ENCODE peak calls at places on chromosome 11, in six cellular contexts. T is A549, L is GM12878, E is HepG2, A is K562, M is endothelial cell of umbilical vein. C is an unnamed sample.

GRCh38 chr11:3152471-3153110 is 12.5 kb downstream of the OSBPL5 start:
- DNase-seq in L (no peak), E (no peak), A (no peak), T (no peak), M (no peak), C (no peak)

GRCh38 chr11:2222479-2222878 is 47.9 kb downstream of the ASCL2 start:
- DNase-seq in E (no peak), T (no peak), M (no peak), A (no peak), L (no peak), C (no peak)

GRCh38 chr11:76962583-76963416 is 71.4 kb upstream of the B3GNT6 start:
- DNase-seq in L (peak), E (peak), M (no peak), A (no peak), T (no peak), C (peak)

GRCh38 chr11:76839326-76839725 is 21.4 kb upstream of the ACER3 start:
- DNase-seq in E (no peak), A (no peak), T (no peak), L (no peak), M (peak), C (peak)

GRCh38 chr11:19701421-19701820 is 11.2 kb upstream of the NAV2 start:
- DNase-seq in A (no peak), E (no peak), L (no peak), M (no peak), T (no peak), C (no peak)

GRCh38 chr11:134049303-134049702 is 19.6 kb upstream of the JAM3 start:
- DNase-seq in T (no peak), E (no peak), A (no peak), L (no peak), M (no peak), C (no peak)

GRCh38 chr11:117814766-117815261 is 9.7 kb downstream of the FXYD2 start:
- DNase-seq in E (peak), M (no peak), T (peak), L (peak), A (no peak), C (peak)

GRCh38 chr11:107017433-107018227 is 646 bp downstream of the GUCY1A2 start:
- DNase-seq in A (peak), T (peak), M (peak), E (peak), L (no peak), C (no peak)

GRCh38 chr11:100964400-100964799 is 165.2 kb downstream of the PGR start:
- DNase-seq in M (no peak), E (no peak), T (no peak), A (no peak), L (no peak), C (no peak)

GRCh38 chr11:76186776-76187279 is 19.5 kb downstream of the WNT11 start:
- DNase-seq in E (no peak), T (no peak), M (no peak), L (no peak), A (no peak), C (no peak)

GRCh38 chr11:74169736-74170458 is 905 bp downstream of the C2CD3 start:
- DNase-seq in A (no peak), L (no peak), M (peak), T (no peak), E (no peak), C (peak)

GRCh38 chr11:12585861-12586260 is 88.4 kb upstream of the TEAD1 start:
- DNase-seq in L (no peak), M (no peak), A (no peak), E (no peak), T (no peak), C (no peak)

GRCh38 chr11:10658621-10659338 is 34.8 kb downstream of the IRAG1 start:
- DNase-seq in L (no peak), T (no peak), A (no peak), E (no peak), M (no peak), C (no peak)

GRCh38 chr11:28793282-28793738 is 685.1 kb downstream of the METTL15 start:
- DNase-seq in A (no peak), L (no peak), T (no peak), M (no peak), E (no peak), C (no peak)

GRCh38 chr11:119094816-119095065 is 6.9 kb downstream of the DPAGT1 start:
- DNase-seq in A (no peak), E (peak), T (no peak), L (no peak), M (peak), C (peak)

GRCh38 chr11:11483622-11484021 is 130.6 kb upstream of the CSNK2A3 start:
- DNase-seq in T (no peak), M (no peak), A (no peak), L (no peak), E (no peak), C (no peak)

GRCh38 chr11:1150095-1150494 is 7.7 kb upstream of the MUC5AC start:
- DNase-seq in M (no peak), L (no peak), T (no peak), A (no peak), E (no peak), C (no peak)

GRCh38 chr11:75553889-75554257 is 8.2 kb upstream of the SERPINH1 start:
- DNase-seq in M (no peak), E (no peak), T (no peak), L (no peak), A (no peak), C (no peak)

GRCh38 chr11:23556163-23556750 is 696.0 kb upstream of the CCDC179 start:
- DNase-seq in M (no peak), L (no peak), A (no peak), E (no peak), T (no peak), C (no peak)

GRCh38 chr11:130431337-130431773 is 2.9 kb upstream of the ADAMTS8 start:
- DNase-seq in L (no peak), M (peak), A (peak), T (peak), E (peak), C (peak)

GRCh38 chr11:13942908-13943505 is 19.5 kb upstream of the SPON1 start:
- DNase-seq in A (no peak), M (peak), E (no peak), L (no peak), T (no peak), C (no peak)

GRCh38 chr11:13939952-13940610 is 22.4 kb upstream of the SPON1 start:
- DNase-seq in L (no peak), T (peak), E (no peak), M (no peak), A (no peak), C (no peak)

GRCh38 chr11:13944016-13944415 is 18.5 kb upstream of the SPON1 start:
- DNase-seq in E (no peak), L (no peak), T (no peak), M (no peak), A (no peak), C (no peak)

GRCh38 chr11:13941790-13942189 is 20.7 kb upstream of the SPON1 start:
- DNase-seq in A (no peak), L (no peak), E (no peak), T (no peak), M (no peak), C (no peak)

DNA sequence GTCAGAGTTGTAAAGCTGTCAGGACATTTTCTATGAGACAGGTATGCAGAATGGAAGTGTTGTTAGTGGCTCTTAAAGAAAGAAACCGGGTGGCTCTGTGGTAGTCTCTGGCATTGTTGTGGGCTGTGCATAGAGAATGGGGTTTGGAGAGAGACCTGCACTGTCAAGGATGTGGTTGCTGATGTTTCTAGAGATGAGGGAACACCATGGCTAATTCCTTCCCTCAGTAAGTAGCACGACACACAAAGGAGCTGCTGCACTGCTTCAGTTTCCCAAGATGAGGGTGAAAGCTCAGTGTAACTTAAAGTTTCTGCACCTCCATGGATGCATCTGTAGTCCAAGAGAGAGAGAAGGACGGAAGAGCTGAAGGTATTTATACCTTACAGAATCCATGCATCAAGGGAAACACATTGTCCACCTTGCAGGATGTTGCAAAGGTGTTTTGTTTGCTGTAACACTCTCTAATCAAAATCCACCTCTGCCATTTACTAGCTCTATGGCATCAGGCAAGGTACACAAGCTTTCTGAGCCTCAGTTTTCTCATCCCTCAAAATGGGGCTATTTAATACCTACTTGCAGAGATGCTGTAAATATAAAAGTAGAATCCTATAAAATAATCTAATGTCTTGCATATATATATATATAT is 21.8 kb upstream of the SPON1 start:
- DNase-seq in L (no peak), A (no peak), E (no peak), T (no peak), M (no peak), C (no peak)
- TF ChIP-seq MYC in L (no peak), A (no peak), E (no peak), T (no peak), M (no peak), C (no peak)

GRCh38 chr11:112086422-112087191 is at the start of the genes SDHD and TIMM8B:
- DNase-seq in T (peak), A (peak), E (peak), L (peak), M (peak), C (peak)
- TF ChIP-seq POLR2A in T (peak), A (peak), E (peak), L (peak), M (peak), C (peak)

DNA sequence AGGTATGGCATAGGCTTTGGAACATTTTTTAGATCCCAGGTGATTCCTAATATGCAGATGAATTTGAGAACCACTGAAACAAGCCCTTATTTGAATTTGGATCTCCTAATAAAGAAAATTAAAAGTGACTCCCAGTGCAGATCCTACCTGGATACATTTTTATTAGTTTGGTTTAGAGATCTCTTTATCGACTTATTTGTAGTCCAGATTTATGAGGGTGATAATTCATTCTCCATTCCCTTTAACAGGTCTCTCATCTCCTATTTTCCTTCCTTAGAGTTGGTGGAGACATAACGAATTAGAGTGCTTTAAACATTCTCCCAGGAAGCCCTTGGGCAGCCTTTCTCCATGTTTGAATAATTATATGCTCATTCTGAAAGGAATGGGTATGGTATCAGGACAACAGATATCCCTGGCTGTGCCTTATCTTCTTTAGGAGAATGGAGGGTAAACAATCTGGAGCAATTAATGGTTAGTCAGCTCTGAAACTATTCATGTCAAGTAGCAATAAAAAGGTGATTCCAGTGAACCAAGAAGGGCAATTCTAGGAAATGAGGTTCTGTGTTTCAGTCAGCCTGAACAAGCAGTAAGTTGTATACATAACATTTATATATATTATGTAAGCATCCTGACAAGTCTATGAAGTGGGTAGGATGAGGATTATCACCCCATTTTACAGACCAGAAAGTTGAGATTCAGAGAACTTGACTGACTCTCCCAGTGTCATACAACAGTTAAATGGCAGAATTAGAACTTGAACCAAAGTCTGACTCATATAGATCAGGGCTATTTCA is 53.9 kb upstream of the RCE1 start:
- DNase-seq in M (no peak), A (no peak), T (no peak), E (peak), L (no peak), C (no peak)
- TF ChIP-seq MYC in M (no peak), A (no peak), T (no peak), E (no peak), L (no peak), C (no peak)

GRCh38 chr11:114068327-114068726 is 8.8 kb downstream of the ZBTB16 start:
- DNase-seq in E (no peak), L (no peak), T (no peak), A (no peak), M (no peak), C (no peak)
- TF ChIP-seq POLR2A in E (no peak), L (no peak), T (no peak), A (no peak), M (no peak), C (no peak)

C was measured in NB4.